ENCODE peak calls at places on chromosomes 11 and 22, in four cellular contexts. One of them, this sample, is unnamed.

GRCh38 chr22:37455896-37456295 is 28.6 kb upstream of the ELFN2 start:
- DNase-seq in SK-N-SH: no peak
- DNase-seq in K562: no peak
- DNase-seq in HepG2: no peak
- DNase-seq in this sample: no peak

GRCh38 chr22:22884010-22884887 is 3.4 kb upstream of the IGLL5 start:
- DNase-seq in K562: peak
- DNase-seq in SK-N-SH: peak
- DNase-seq in HepG2: peak
- DNase-seq in this sample: peak

GRCh38 chr11:1771700-1772099 is 8.0 kb upstream of the CTSD start:
- DNase-seq in HepG2: no peak
- DNase-seq in K562: no peak
- DNase-seq in SK-N-SH: no peak
- DNase-seq in this sample: no peak

GRCh38 chr11:127205688-127206217 is 205.2 kb upstream of the KIRREL3 start:
- DNase-seq in K562: no peak
- DNase-seq in SK-N-SH: no peak
- DNase-seq in HepG2: no peak
- DNase-seq in this sample: no peak

GRCh38 chr22:40594924-40595323 is 41.6 kb downstream of the MRTFA start:
- DNase-seq in HepG2: peak
- DNase-seq in K562: no peak
- DNase-seq in SK-N-SH: no peak
- DNase-seq in this sample: no peak

GRCh38 chr11:120244476-120244875 is 4.5 kb downstream of the POU2F3 start:
- DNase-seq in SK-N-SH: no peak
- DNase-seq in K562: no peak
- DNase-seq in HepG2: no peak
- DNase-seq in this sample: no peak

GRCh38 chr11:16787035-16787744 is 48.7 kb downstream of the C11orf58 start:
- DNase-seq in HepG2: no peak
- DNase-seq in K562: no peak
- DNase-seq in SK-N-SH: no peak
- DNase-seq in this sample: no peak

GRCh38 chr11:57434640-57435546 is 8.0 kb upstream of the SLC43A3 start:
- DNase-seq in HepG2: peak
- DNase-seq in SK-N-SH: no peak
- DNase-seq in K562: no peak
- DNase-seq in this sample: no peak

GRCh38 chr11:64970731-64971151 is 1.2 kb downstream of the MAJIN start:
- DNase-seq in K562: no peak
- DNase-seq in HepG2: no peak
- DNase-seq in SK-N-SH: no peak
- DNase-seq in this sample: no peak

GRCh38 chr11:64971421-64972233 is at the start of gene MAJIN:
- DNase-seq in K562: peak
- DNase-seq in SK-N-SH: no peak
- DNase-seq in HepG2: no peak
- DNase-seq in this sample: peak

GRCh38 chr11:64967376-64967775 is 4.5 kb downstream of the MAJIN start:
- DNase-seq in K562: no peak
- DNase-seq in SK-N-SH: no peak
- DNase-seq in HepG2: no peak
- DNase-seq in this sample: no peak

GRCh38 chr11:64974124-64974523 is 2.2 kb upstream of the MAJIN start:
- DNase-seq in SK-N-SH: no peak
- DNase-seq in HepG2: no peak
- DNase-seq in K562: no peak
- DNase-seq in this sample: no peak

GRCh38 chr11:64969209-64969608 is 2.7 kb downstream of the MAJIN start:
- DNase-seq in HepG2: no peak
- DNase-seq in K562: no peak
- DNase-seq in SK-N-SH: no peak
- DNase-seq in this sample: no peak
- TF ChIP-seq FOXJ3 in HepG2: no peak
- TF ChIP-seq FOXJ3 in K562: no peak
- TF ChIP-seq FOXJ3 in SK-N-SH: no peak
- TF ChIP-seq FOXJ3 in this sample: no peak

GRCh38 chr11:133029096-133029495 is 503.2 kb downstream of the OPCML start:
- DNase-seq in HepG2: no peak
- DNase-seq in SK-N-SH: no peak
- DNase-seq in K562: no peak
- DNase-seq in this sample: no peak
- TF ChIP-seq FOXJ3 in HepG2: no peak
- TF ChIP-seq FOXJ3 in SK-N-SH: no peak
- TF ChIP-seq FOXJ3 in K562: no peak
- TF ChIP-seq FOXJ3 in this sample: no peak

GRCh38 chr11:85809191-85809590 is 1.8 kb downstream of the SYTL2 start:
- DNase-seq in HepG2: no peak
- DNase-seq in K562: peak
- DNase-seq in SK-N-SH: no peak
- DNase-seq in this sample: no peak

GRCh38 chr11:85810521-85810870 is 445 bp downstream of the SYTL2 start:
- DNase-seq in SK-N-SH: no peak
- DNase-seq in HepG2: no peak
- DNase-seq in K562: no peak
- DNase-seq in this sample: peak

GRCh38 chr11:85811624-85812023 is 683 bp upstream of the SYTL2 start:
- DNase-seq in K562: no peak
- DNase-seq in HepG2: no peak
- DNase-seq in SK-N-SH: no peak
- DNase-seq in this sample: no peak

GRCh38 chr11:85810871-85811611 is at the start of gene SYTL2:
- DNase-seq in K562: peak
- DNase-seq in HepG2: peak
- DNase-seq in SK-N-SH: peak
- DNase-seq in this sample: peak

DNA sequence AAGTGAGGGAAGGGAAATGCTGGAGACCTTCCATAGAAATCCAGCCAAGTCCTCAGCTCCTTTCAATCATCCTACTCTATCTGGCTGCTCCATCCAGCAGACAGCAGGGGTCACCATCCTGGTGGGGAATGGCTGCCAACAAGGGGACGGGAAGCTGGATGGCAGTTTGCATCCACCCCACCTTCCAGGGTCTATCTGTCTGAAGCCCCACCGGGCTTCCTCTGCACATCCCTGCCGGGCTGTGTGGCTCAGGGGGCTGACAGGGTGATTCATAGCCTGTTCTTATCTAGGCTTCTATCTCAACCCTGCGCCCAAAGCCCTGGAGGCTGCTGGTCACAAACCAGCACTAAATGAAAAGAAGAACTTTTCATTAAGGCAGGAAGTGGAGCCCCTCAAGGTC is 1.1 kb downstream of the SYTL2 start:
- DNase-seq in HepG2: peak
- DNase-seq in K562: peak
- DNase-seq in SK-N-SH: peak
- DNase-seq in this sample: peak
- TF ChIP-seq FOXJ3 in HepG2: no peak
- TF ChIP-seq FOXJ3 in K562: no peak
- TF ChIP-seq FOXJ3 in SK-N-SH: no peak
- TF ChIP-seq FOXJ3 in this sample: no peak

DNA sequence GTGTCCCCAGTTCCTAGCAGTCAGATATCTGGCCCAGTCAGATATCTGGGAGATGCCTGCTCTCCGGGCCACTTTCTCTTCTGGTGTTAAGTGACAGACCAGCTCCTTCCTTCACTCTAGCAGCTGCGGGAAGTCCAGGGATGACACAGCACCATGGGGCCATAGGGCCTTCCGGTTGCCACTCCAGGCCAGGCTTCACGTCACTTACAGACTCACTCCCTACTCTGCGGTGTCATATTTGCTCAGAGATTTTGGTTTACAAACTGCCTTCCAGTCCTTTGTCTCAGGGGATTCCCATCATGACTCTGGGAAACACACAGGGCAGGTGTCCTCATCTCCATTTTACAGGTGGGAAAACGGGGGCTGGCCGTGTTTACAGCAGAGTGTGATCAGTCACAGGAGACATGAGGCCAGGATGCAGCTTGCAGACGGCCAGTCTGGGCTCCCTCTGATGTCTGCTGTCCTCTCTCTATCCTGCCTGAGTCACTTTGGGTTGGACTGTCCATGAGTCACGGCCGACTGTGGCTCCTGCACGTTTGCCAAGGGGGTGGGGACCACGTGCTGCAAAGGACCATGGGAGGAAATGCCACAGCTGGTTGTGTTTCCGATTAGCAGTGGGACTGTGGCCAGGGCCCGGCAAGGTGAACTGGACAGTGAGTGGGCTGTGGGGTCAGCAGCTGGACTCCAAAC is 8.2 kb upstream of the TBC1D22A start:
- DNase-seq in K562: peak
- DNase-seq in HepG2: peak
- DNase-seq in SK-N-SH: peak
- DNase-seq in this sample: no peak
- TF ChIP-seq FOXJ3 in K562: no peak
- TF ChIP-seq FOXJ3 in HepG2: no peak
- TF ChIP-seq FOXJ3 in SK-N-SH: no peak
- TF ChIP-seq FOXJ3 in this sample: no peak

GRCh38 chr11:131463609-131464008 is 93.2 kb downstream of the NTM start:
- DNase-seq in SK-N-SH: no peak
- DNase-seq in HepG2: no peak
- DNase-seq in K562: no peak
- DNase-seq in this sample: no peak
- TF ChIP-seq FOXJ3 in SK-N-SH: no peak
- TF ChIP-seq FOXJ3 in HepG2: no peak
- TF ChIP-seq FOXJ3 in K562: no peak
- TF ChIP-seq FOXJ3 in this sample: no peak

DNA sequence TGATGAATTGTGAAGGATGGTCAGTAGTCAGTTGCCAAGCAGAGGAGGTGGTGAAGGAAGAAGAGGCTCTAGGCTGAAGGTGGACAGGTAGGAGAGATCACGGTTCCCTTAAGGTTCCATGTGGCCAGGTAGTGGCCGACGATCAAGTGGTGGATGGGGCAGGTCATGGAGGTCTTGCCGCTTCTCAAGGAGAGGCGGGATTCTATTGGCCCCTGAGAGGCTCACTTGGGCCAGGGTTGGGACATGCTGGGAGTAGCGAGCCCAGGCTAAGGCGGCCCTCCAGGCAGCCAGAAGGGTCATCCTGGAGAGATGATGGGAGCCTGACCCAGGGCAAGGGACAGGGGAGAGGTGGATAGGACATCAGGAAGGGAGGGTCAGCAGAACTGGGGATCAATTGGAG is 20.9 kb upstream of the TMPRSS4 start:
- DNase-seq in SK-N-SH: no peak
- DNase-seq in K562: no peak
- DNase-seq in HepG2: no peak
- DNase-seq in this sample: no peak
- TF ChIP-seq FOXJ3 in SK-N-SH: no peak
- TF ChIP-seq FOXJ3 in K562: no peak
- TF ChIP-seq FOXJ3 in HepG2: no peak
- TF ChIP-seq FOXJ3 in this sample: no peak

DNA sequence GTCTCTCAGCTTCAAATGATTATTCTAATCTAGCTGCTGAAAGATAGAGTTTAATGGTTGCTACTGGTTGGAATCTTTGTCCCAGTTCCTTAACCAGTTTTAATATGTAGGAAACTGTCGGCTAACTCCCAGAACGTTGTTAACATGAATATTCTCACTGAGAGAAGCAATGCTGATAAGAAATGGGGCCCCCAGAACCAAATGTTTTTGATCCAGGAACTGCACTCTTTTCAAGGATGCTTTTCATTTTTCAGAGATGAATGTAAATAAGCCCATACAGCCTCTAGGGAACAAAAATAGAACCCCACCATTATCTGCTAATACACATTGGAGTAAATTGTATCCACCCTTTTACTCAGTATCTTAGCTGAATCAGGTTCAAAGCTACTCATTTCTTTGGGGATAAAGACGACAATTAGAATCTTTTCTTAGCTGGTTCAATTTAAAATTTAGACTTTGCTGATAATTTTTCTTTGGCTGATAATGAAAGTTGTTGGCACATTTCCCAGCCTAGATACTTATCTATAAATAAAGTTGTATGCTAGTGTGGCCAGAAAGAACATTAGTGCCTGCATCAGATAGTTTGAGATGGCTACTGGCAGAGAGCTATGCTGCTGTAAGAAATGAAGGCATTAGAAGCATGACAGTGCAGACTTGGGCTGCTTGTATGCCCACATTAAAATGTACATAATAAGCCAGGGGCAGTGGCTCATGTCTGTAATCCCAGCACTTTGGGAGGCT is 323.3 kb upstream of the PDGFD start:
- DNase-seq in SK-N-SH: peak
- DNase-seq in K562: no peak
- DNase-seq in HepG2: no peak
- DNase-seq in this sample: no peak
- TF ChIP-seq FOXJ3 in SK-N-SH: no peak
- TF ChIP-seq FOXJ3 in K562: no peak
- TF ChIP-seq FOXJ3 in HepG2: no peak
- TF ChIP-seq FOXJ3 in this sample: no peak

GRCh38 chr11:368414-369335 is 624 bp upstream of the B4GALNT4 start:
- DNase-seq in SK-N-SH: peak
- DNase-seq in HepG2: peak
- DNase-seq in K562: peak
- DNase-seq in this sample: peak
- TF ChIP-seq FOXJ3 in SK-N-SH: no peak
- TF ChIP-seq FOXJ3 in HepG2: no peak
- TF ChIP-seq FOXJ3 in K562: no peak
- TF ChIP-seq FOXJ3 in this sample: no peak

This sample was measured in WTC11.